ENCODE peak calls at places on chromosomes 13 and 19, in seven cellular contexts. E is activated CD8-positive, alpha-beta memory T cell treated with anti-CD3 and anti-CD28 coated beads for 1 hour; T is left ventricle myocardium inferior; Y is RPMI7951; R is nephron progenitor cell; C is activated T-cell treated with anti-CD3 and anti-CD28 coated beads, Interleukin-2, amount 50 U/mL, for 48 hours; D is CD4-positive, alpha-beta memory T cell. A is an unnamed sample.

GRCh38 chr13:65656740-65657329 is 1573.3 kb downstream of the PCDH9 start:
- DNase-seq in E (no peak), T (no peak), Y (no peak), R (no peak), C (no peak), D (no peak), A (no peak)

GRCh38 chr19:49591731-49592485 is 926 bp downstream of the PRR12 start:
- DNase-seq in E (peak; percentile 11), T (peak; percentile 40), Y (peak; percentile 55), R (peak; percentile 62), C (peak; percentile 72), D (peak; percentile 41), A (peak; percentile 30)

GRCh38 chr13:32079586-32079985 is 48.0 kb downstream of the FRY start:
- DNase-seq in E (no peak), T (no peak), Y (no peak), R (no peak), C (no peak), D (no peak), A (no peak)

GRCh38 chr13:45356966-45357689 is 16.1 kb upstream of the TPT1 start:
- DNase-seq in E (no peak), T (no peak), Y (no peak), R (no peak), C (no peak), D (no peak), A (no peak)

GRCh38 chr13:30429721-30430694 is 7.7 kb downstream of the UBE2L5 start:
- DNase-seq in E (no peak), T (no peak), Y (peak; percentile 86), R (no peak), C (peak; percentile 39), D (no peak), A (no peak)

GRCh38 chr19:48608798-48609263 is 2.3 kb downstream of the SPACA4 start:
- DNase-seq in E (no peak), T (no peak), Y (peak; percentile 70), R (no peak), C (peak; percentile 75), D (peak; percentile 57), A (no peak)

GRCh38 chr19:934865-935422 is 9.1 kb downstream of the ARID3A start:
- DNase-seq in E (no peak), T (peak; percentile 88), Y (peak; percentile 89), R (no peak), C (no peak), D (no peak), A (peak; percentile 54)

GRCh38 chr19:40411125-40411842 is 1.9 kb downstream of the PRX start:
- DNase-seq in E (no peak), T (peak; percentile 70), Y (no peak), R (no peak), C (no peak), D (no peak), A (no peak)

GRCh38 chr13:42229287-42229686 is 42.7 kb upstream of the AKAP11 start:
- DNase-seq in E (no peak), T (no peak), Y (no peak), R (no peak), C (no peak), D (no peak), A (no peak)

GRCh38 chr19:7870571-7871279 is 3.5 kb downstream of the PRR36 start:
- DNase-seq in E (no peak), T (no peak), Y (peak; percentile 72), R (peak; percentile 84), C (peak; percentile 83), D (no peak), A (peak; percentile 47)

GRCh38 chr13:44052843-44053607 is 173.3 kb downstream of the LACC1 start:
- DNase-seq in E (no peak), T (peak; percentile 24), Y (no peak), R (peak; percentile 40), C (no peak), D (no peak), A (no peak)

GRCh38 chr19:32200312-32201038 is 144.9 kb upstream of the ZNF507 start:
- DNase-seq in E (no peak), T (peak; percentile 46), Y (no peak), R (no peak), C (no peak), D (no peak), A (no peak)

GRCh38 chr13:97391201-97391600 is 42.8 kb upstream of the RAP2A start:
- DNase-seq in E (no peak), T (no peak), Y (no peak), R (no peak), C (no peak), D (no peak), A (no peak)

A was measured in immature natural killer cell.